ENCODE peak calls at places on chromosomes 16 and 17, in nine cellular contexts. X is fibroblast of villous mesenchyme, W is Caco-2, P is fibroblast of mammary gland, H is heart left ventricle, T is spleen, L is IMR-90, Y is pancreas, V is breast epithelium. K is an unnamed sample.

GRCh38 chr16:17414421-17414820 is 56.3 kb downstream of the XYLT1 start:
- DNase-seq in X (no peak), W (no peak), P (no peak), H (no peak), T (no peak), L (no peak), Y (no peak), V (no peak), K (no peak)

GRCh38 chr17:17782425-17783120 is 54.2 kb downstream of the SREBF1 start:
- DNase-seq in X (no peak), W (peak; percentile 54), P (no peak), H (peak; percentile 42), T (no peak), L (no peak), Y (no peak), V (no peak), K (peak; percentile 30)

GRCh38 chr16:89711601-89712475 is 8.9 kb downstream of the VPS9D1 start:
- DNase-seq in X (peak; percentile 42), W (peak; percentile 85), P (peak; percentile 66), H (no peak), T (peak; percentile 90), L (peak; percentile 50), Y (peak; percentile 63), V (no peak), K (peak; percentile 71)

GRCh38 chr17:73013816-73014663 is 78.4 kb downstream of the SLC39A11 start:
- DNase-seq in X (peak; percentile 14), W (no peak), P (no peak), H (no peak), T (no peak), L (peak; percentile 24), Y (no peak), V (no peak), K (peak; percentile 42)

GRCh38 chr16:10510279-10510678 is 70.1 kb downstream of the EMP2 start:
- DNase-seq in X (no peak), W (no peak), P (no peak), H (no peak), T (no peak), L (no peak), Y (no peak), V (no peak), K (no peak)

GRCh38 chr17:79374807-79375206 is 236.0 kb downstream of the RBFOX3 start:
- DNase-seq in X (no peak), W (no peak), P (no peak), H (no peak), T (no peak), L (no peak), Y (no peak), V (no peak), K (no peak)

GRCh38 chr17:79907217-79907715 is 68.0 kb upstream of the CBX4 start:
- DNase-seq in X (no peak), W (no peak), P (no peak), H (no peak), T (peak; percentile 42), L (no peak), Y (no peak), V (no peak), K (no peak)

GRCh38 chr17:81030726-81031570 is 4.0 kb upstream of the BAIAP2 start:
- DNase-seq in X (no peak), W (no peak), P (no peak), H (peak; percentile 61), T (peak; percentile 84), L (no peak), Y (peak; percentile 59), V (no peak), K (no peak)

GRCh38 chr16:84407588-84408313 is 39.4 kb downstream of the ATP2C2 start:
- DNase-seq in X (no peak), W (no peak), P (no peak), H (no peak), T (no peak), L (no peak), Y (no peak), V (peak; percentile 72), K (no peak)

GRCh38 chr17:27951872-27952271 is 58.7 kb upstream of the LYRM9 start:
- DNase-seq in X (no peak), W (no peak), P (no peak), H (no peak), T (no peak), L (no peak), Y (no peak), V (no peak), K (no peak)

GRCh38 chr17:4256952-4257351 is 6.8 kb downstream of the ANKFY1 start:
- DNase-seq in X (no peak), W (no peak), P (peak; percentile 51), H (no peak), T (no peak), L (no peak), Y (no peak), V (no peak), K (peak; percentile 30)

GRCh38 chr16:54291981-54292487 is 5.4 kb upstream of the IRX3 start:
- DNase-seq in X (no peak), W (no peak), P (no peak), H (no peak), T (no peak), L (no peak), Y (no peak), V (no peak), K (peak; percentile 40)

GRCh38 chr17:50272711-50273653 is 1.3 kb upstream of the TMEM92 start:
- DNase-seq in X (peak; percentile 71), W (peak; percentile 93), P (peak; percentile 67), H (peak; percentile 46), T (peak; percentile 90), L (peak; percentile 27), Y (peak; percentile 61), V (peak; percentile 44), K (peak; percentile 60)

DNA sequence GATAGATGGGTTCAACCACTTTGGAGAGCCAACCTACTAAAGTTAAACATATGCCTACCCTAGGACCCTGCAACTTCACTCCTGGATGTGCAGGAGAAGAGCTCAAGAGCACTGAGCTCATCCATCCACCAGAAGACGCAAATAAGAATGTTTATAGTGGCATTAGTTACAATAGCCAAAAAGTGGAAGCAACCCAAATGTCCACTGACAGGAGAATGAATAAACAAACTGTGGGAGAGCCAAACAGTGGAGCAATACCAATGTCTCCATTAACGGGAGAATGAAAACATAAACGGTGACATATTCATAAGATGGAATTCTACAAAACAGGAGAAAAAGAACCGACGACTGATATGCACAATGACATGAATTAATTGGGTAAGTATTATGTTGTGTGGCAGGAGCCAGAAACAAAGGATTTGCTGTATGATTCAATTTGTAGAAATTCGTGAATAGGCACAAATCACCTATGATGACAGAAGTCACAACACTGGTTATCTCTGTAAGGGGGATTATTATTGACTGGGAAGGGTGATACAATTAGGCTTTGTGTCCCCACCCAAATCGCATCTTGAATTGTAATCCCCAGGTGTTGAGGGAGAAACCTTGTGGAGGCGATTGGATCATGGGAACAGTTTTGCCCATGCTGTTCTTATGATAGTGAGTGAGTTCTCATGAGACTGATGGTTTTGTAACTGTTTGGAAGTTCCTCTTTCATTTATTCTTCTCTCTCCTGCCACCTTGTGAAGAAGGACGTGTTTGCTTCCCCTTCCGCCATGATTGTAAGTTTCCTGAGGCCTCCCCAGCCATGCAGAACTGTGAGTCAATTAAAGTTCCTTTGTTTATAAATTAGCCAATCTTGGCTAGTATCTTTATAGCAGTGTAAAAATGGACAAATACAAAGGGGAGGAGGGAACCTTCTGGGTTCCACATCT is 57.9 kb upstream of the PLCG2 start:
- DNase-seq in X (peak; percentile 91), W (no peak), P (no peak), H (no peak), T (no peak), L (peak; percentile 61), Y (no peak), V (no peak), K (no peak)
- TF ChIP-seq CTCF in X (no peak), W (no peak), P (no peak), H (no peak), T (no peak), L (no peak), Y (no peak), V (no peak), K (no peak)

GRCh38 chr16:79767597-79768280 is 167.2 kb upstream of the MAF start:
- DNase-seq in X (peak; percentile 57), W (peak; percentile 45), P (peak; percentile 23), H (peak; percentile 21), T (no peak), L (no peak), Y (no peak), V (no peak), K (peak; percentile 64)
- H3K4me3 ChIP-seq in X (peak overlapping the region; percentile 47), W (no peak overlapping the region), P (peak overlapping the region; percentile 15), H (peak overlapping the region; percentile 31), T (no peak overlapping the region), L (no peak overlapping the region), Y (no peak overlapping the region), V (peak overlapping the region; percentile 58), K (peak overlapping the region; percentile 40)

GRCh38 chr16:22969567-22969966 is 155.6 kb downstream of the HS3ST2 start:
- DNase-seq in X (no peak), W (no peak), P (no peak), H (peak; percentile 20), T (no peak), L (no peak), Y (no peak), V (no peak), K (no peak)
- TF ChIP-seq CTCF in X (no peak), W (no peak), P (no peak), H (no peak), T (no peak), L (no peak), Y (no peak), V (no peak), K (no peak)

GRCh38 chr16:18832021-18832420 is 30.7 kb upstream of the ARL6IP1 start:
- DNase-seq in X (no peak), W (no peak), P (no peak), H (no peak), T (no peak), L (no peak), Y (no peak), V (no peak), K (no peak)

GRCh38 chr16:18829221-18829620 is 27.9 kb upstream of the ARL6IP1 start:
- DNase-seq in X (no peak), W (no peak), P (no peak), H (no peak), T (no peak), L (no peak), Y (no peak), V (no peak), K (no peak)

GRCh38 chr16:18834873-18835272 is 33.5 kb upstream of the ARL6IP1 start:
- DNase-seq in X (no peak), W (no peak), P (no peak), H (no peak), T (no peak), L (no peak), Y (no peak), V (no peak), K (no peak)

GRCh38 chr16:18833707-18834505 is 32.6 kb upstream of the ARL6IP1 start:
- DNase-seq in X (no peak), W (no peak), P (no peak), H (no peak), T (no peak), L (no peak), Y (no peak), V (no peak), K (no peak)

DNA sequence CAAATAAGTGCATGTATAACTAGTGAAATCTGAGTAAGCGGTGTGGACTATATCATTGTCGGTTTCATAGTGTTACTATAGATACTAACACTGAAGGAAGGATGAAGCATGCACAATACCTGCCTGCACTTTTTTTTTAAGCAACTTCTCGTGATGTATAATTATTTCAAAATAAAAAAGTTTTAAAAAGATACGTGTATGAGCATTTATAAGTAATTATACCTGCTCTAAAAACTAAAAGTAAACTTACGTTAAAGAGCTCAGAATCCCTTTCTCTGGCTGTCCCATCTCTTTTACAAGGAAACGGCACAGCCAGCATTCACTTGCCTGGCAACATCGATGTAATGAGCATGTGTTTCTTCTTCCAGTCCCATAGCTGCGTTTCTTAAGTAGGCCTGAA is 31.3 kb upstream of the ARL6IP1 start:
- DNase-seq in X (no peak), W (no peak), P (no peak), H (no peak), T (no peak), L (no peak), Y (no peak), V (no peak), K (no peak)
- H3K4me3 ChIP-seq in X (no peak overlapping the region), W (no peak overlapping the region), P (no peak overlapping the region), H (no peak overlapping the region), T (no peak overlapping the region), L (no peak overlapping the region), Y (no peak overlapping the region), V (no peak overlapping the region), K (no peak overlapping the region)

K was measured in fibroblast of lung.